ENCODE peak calls at places on chromosome 17, in four cellular contexts. T is NCI-H1105 treated with DMSO at 0.1 percent for 48 hours, V is WTC11, B is activated B cell treated with CpG ODN at 0.5 μM for 24 hours. A is an unnamed sample.

GRCh38 chr17:57861000-57861736 is 11.3 kb upstream of the MRPS23 start:
- DNase-seq in T (peak; percentile 13), V (peak; percentile 58), B (no peak), A (peak; percentile 41)

GRCh38 chr17:78883533-78884131 is 19.4 kb downstream of the CEP295NL start:
- DNase-seq in T (no peak), V (no peak), B (no peak), A (no peak)

GRCh38 chr17:78522031-78522809 is 55.0 kb downstream of the DNAH17 start:
- DNase-seq in T (no peak), V (no peak), B (no peak), A (no peak)

GRCh38 chr17:69900829-69901228 is 174.2 kb upstream of the KCNJ16 start:
- DNase-seq in T (no peak), V (no peak), B (no peak), A (no peak)

GRCh38 chr17:82049106-82049505 is 2.5 kb downstream of the RFNG start:
- DNase-seq in T (no peak), V (no peak), B (no peak), A (no peak)

GRCh38 chr17:79165296-79165695 is 90.7 kb downstream of the ENGASE start:
- DNase-seq in T (no peak), V (no peak), B (no peak), A (no peak)

GRCh38 chr17:49570540-49571242 is 5.0 kb upstream of the NXPH3 start:
- DNase-seq in T (no peak), V (no peak), B (no peak), A (no peak)

GRCh38 chr17:40415390-40415789 is 2.3 kb downstream of the TOP2A start:
- DNase-seq in T (peak; percentile 39), V (no peak), B (no peak), A (peak; percentile 45)

GRCh38 chr17:38867179-38867994 is 2.5 kb upstream of the LASP1 start:
- DNase-seq in T (peak; percentile 87), V (peak; percentile 65), B (peak; percentile 48), A (peak; percentile 74)

GRCh38 chr17:27762527-27763305 is 37.6 kb downstream of the NOS2 start:
- DNase-seq in T (no peak), V (peak; percentile 59), B (no peak), A (no peak)

GRCh38 chr17:72602517-72603345 is 481.9 kb downstream of the SOX9 start:
- DNase-seq in T (no peak), V (peak; percentile 48), B (no peak), A (no peak)

GRCh38 chr17:7579001-7579838 is at the start of gene CD68:
- DNase-seq in T (peak; percentile 42), V (no peak), B (peak; percentile 61), A (peak; percentile 79)

GRCh38 chr17:32111141-32111771 is 31.0 kb upstream of the RHOT1 start:
- DNase-seq in T (no peak), V (peak; percentile 73), B (no peak), A (no peak)

GRCh38 chr17:60077672-60078519 is 825 bp downstream of the HEATR6 start:
- DNase-seq in T (no peak), V (no peak), B (no peak), A (peak; percentile 49)

GRCh38 chr17:32161029-32161428 is 18.7 kb downstream of the RHOT1 start:
- DNase-seq in T (no peak), V (no peak), B (no peak), A (no peak)

GRCh38 chr17:42928714-42929496 is 28.3 kb downstream of the G6PC1 start:
- DNase-seq in T (no peak), V (peak; percentile 32), B (no peak), A (peak; percentile 20)